ENCODE peak calls at places on chromosomes 6 and 20, in nine cellular contexts. G is CD8-positive, alpha-beta T cell; V is PC-3; D is Peyer's patch; E is fibroblast of lung; Q is body of pancreas; K is GM23338; R is heart right ventricle; P is cardiac muscle cell. I is an unnamed sample. For H3K4me1, the result is how much of the 10 kb centered on the place peaks cover.

GRCh38 chr6:37029249-37029959 is 23.9 kb downstream of the FGD2 start:
- DNase-seq in Q (peak), D (peak), K (peak), G (no peak), V (peak), R (peak), E (peak), P (peak), I (peak)

GRCh38 chr20:39376788-39377187 is 414.6 kb downstream of the DHX35 start:
- DNase-seq in V (no peak), R (no peak), P (no peak), K (no peak), E (no peak), G (no peak), D (no peak), Q (no peak), I (no peak)

GRCh38 chr6:16146527-16146955 is 17.7 kb downstream of the MYLIP start:
- DNase-seq in P (no peak), R (no peak), E (peak), D (no peak), K (no peak), Q (no peak), G (no peak), V (no peak), I (no peak)

GRCh38 chr6:166010136-166010535 is 157.5 kb downstream of the TBXT start:
- DNase-seq in Q (no peak), V (no peak), G (no peak), P (no peak), K (no peak), R (no peak), D (no peak), E (no peak), I (no peak)

GRCh38 chr6:5287205-5287965 is 26.1 kb downstream of the FARS2 start:
- DNase-seq in V (peak), D (no peak), R (no peak), E (peak), K (no peak), Q (no peak), G (no peak), P (no peak), I (no peak)

GRCh38 chr6:151291145-151292055 is 51.6 kb downstream of the AKAP12 start:
- DNase-seq in D (peak), Q (peak), E (peak), R (peak), V (no peak), G (no peak), K (no peak), P (peak), I (peak)

GRCh38 chr6:26043389-26044139 is 43.7 kb upstream of the HFE start:
- DNase-seq in G (peak), Q (peak), D (peak), P (no peak), V (peak), K (peak), R (peak), E (peak), I (no peak)

GRCh38 chr20:41180599-41181333 is 43.4 kb downstream of the PLCG1 start:
- DNase-seq in V (no peak), G (no peak), D (peak), P (no peak), E (no peak), R (no peak), K (no peak), Q (no peak), I (no peak)

GRCh38 chr6:11869656-11870340 is 91.2 kb upstream of the ADTRP start:
- DNase-seq in V (peak), G (no peak), K (peak), R (peak), D (no peak), Q (peak), P (peak), E (peak), I (no peak)

GRCh38 chr20:34055290-34055689 is 56.8 kb downstream of the EIF2S2 start:
- DNase-seq in P (peak), D (no peak), G (no peak), R (no peak), V (no peak), K (no peak), Q (no peak), E (no peak), I (no peak)

GRCh38 chr6:35084041-35084491 is 57.1 kb downstream of the TCP11 start:
- DNase-seq in Q (no peak), V (no peak), D (peak), K (no peak), G (no peak), E (no peak), P (no peak), R (no peak), I (no peak)

GRCh38 chr6:11798096-11798495 is 19.5 kb upstream of the ADTRP start:
- DNase-seq in R (no peak), G (no peak), P (no peak), Q (no peak), E (no peak), V (no peak), D (no peak), K (no peak), I (no peak)

GRCh38 chr6:24394777-24395437 is 7.8 kb upstream of the MRS2 start:
- DNase-seq in R (no peak), P (no peak), Q (no peak), V (peak), K (no peak), E (peak), G (no peak), D (no peak), I (no peak)

GRCh38 chr6:104711371-104711770 is 148.3 kb downstream of the HACE1 start:
- DNase-seq in E (peak), G (no peak), D (peak), Q (no peak), K (no peak), V (peak), R (no peak), P (no peak), I (peak)

GRCh38 chr20:25030007-25030648 is 27.8 kb downstream of the ACSS1 start:
- DNase-seq in K (no peak), E (no peak), R (no peak), D (no peak), Q (no peak), P (no peak), V (no peak), G (no peak), I (no peak)

GRCh38 chr20:23636182-23636907 is 1.4 kb downstream of the CST3 start:
- DNase-seq in V (no peak), K (no peak), E (no peak), P (no peak), R (no peak), Q (no peak), G (no peak), D (no peak), I (no peak)

GRCh38 chr20:54025166-54025835 is 45.1 kb downstream of the BCAS1 start:
- DNase-seq in R (no peak), D (no peak), G (no peak), E (peak), K (peak), P (no peak), V (no peak), Q (no peak), I (no peak)

GRCh38 chr6:114342086-114342825 is 567 bp downstream of the HS3ST5 start:
- DNase-seq in V (peak), R (peak), P (peak), G (no peak), E (no peak), D (no peak), K (peak), Q (peak), I (peak)

GRCh38 chr6:148285205-148285604 is 57.4 kb upstream of the SASH1 start:
- DNase-seq in R (no peak), Q (no peak), V (no peak), K (no peak), D (no peak), E (no peak), G (no peak), P (no peak), I (no peak)

GRCh38 chr20:47506850-47507249 is 5.2 kb downstream of the NCOA3 start:
- DNase-seq in E (no peak), K (no peak), R (no peak), P (no peak), Q (no peak), V (no peak), G (no peak), D (no peak), I (no peak)

GRCh38 chr20:50913976-50914375 is 17.3 kb downstream of the ADNP start:
- DNase-seq in D (no peak), P (no peak), V (peak), E (peak), G (no peak), K (no peak), Q (no peak), R (no peak), I (no peak)

GRCh38 chr20:31920275-31920855 is 31.5 kb downstream of the PDRG1 start:
- DNase-seq in E (no peak), G (no peak), P (no peak), R (no peak), Q (no peak), V (no peak), K (peak), D (no peak), I (no peak)

GRCh38 chr6:24524801-24525200 is 30.0 kb downstream of the ALDH5A1 start:
- DNase-seq in R (no peak), P (peak), E (peak), Q (no peak), K (peak), D (no peak), V (peak), G (no peak), I (peak)

GRCh38 chr6:125098253-125098652 is 55.3 kb upstream of the TPD52L1 start:
- DNase-seq in Q (no peak), E (no peak), G (no peak), R (no peak), P (peak), D (no peak), V (no peak), K (no peak), I (no peak)

GRCh38 chr6:93036835-93037234 is 382.5 kb downstream of the EPHA7 start:
- DNase-seq in P (peak), R (no peak), K (peak), G (no peak), Q (no peak), E (peak), V (peak), D (no peak), I (peak)

GRCh38 chr20:63129376-63129965 is 86.5 kb downstream of the YTHDF1 start:
- DNase-seq in K (no peak), R (peak), D (no peak), P (no peak), G (no peak), E (no peak), Q (no peak), V (peak), I (no peak)

GRCh38 chr6:109050012-109050411 is 44.6 kb downstream of the SESN1 start:
- DNase-seq in V (no peak), Q (no peak), E (no peak), R (no peak), K (no peak), G (no peak), D (no peak), P (no peak), I (no peak)

GRCh38 chr6:34465551-34466241 is at the start of gene PACSIN1:
- DNase-seq in R (peak), G (no peak), D (peak), K (peak), V (peak), P (peak), E (no peak), Q (peak), I (peak)

GRCh38 chr6:72861935-72862432 is 240.1 kb downstream of the KCNQ5 start:
- DNase-seq in R (no peak), Q (no peak), G (no peak), E (peak), P (peak), V (peak), K (no peak), D (no peak), I (no peak)

GRCh38 chr20:5658897-5659296 is 91.3 kb upstream of the SHLD1 start:
- DNase-seq in R (peak), P (peak), V (peak), G (peak), E (peak), Q (peak), K (peak), D (peak), I (peak)
- H3K27ac ChIP-seq in R (peak), P (peak), V (no peak), G (no peak), E (no peak), Q (no peak), K (no peak), D (peak), I (peak)

GRCh38 chr6:80457044-80457933 is 350.8 kb downstream of the BCKDHB start:
- DNase-seq in V (peak), Q (peak), R (peak), K (no peak), D (peak), E (peak), G (no peak), P (no peak), I (peak)
- H3K4me1 ChIP-seq in V (under half), Q (under half), R (under half), K (under half), D (under half), E (under half), G (under half), P (under half), I (under half)

DNA sequence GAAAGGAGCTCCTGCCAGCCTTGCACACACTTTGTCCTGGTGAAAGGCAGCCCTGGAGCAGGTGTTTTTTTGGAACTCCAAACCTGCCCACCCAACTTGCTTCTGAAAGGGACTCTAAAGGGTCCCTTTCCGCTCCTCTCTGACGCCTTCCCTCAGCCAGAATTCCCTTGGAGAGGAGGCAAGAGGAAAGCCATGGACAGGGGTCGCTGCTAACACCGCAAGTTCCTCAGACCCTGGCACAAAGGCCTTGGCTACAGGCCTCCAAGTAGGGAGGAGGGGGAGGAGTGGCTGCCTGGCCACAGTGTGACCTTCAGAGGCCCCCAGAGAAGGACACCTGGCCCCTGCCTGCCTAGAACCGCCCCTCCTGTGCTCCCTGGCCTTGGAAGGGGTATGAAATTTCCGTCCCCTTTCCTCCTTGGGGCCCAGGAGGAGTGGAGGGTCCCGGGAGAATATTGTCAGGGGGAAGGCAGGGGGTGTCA is 2.6 kb downstream of the VEGFA start:
- DNase-seq in P (peak), D (no peak), K (peak), Q (peak), R (peak), V (no peak), E (peak), G (no peak), I (no peak)
- H3K27ac ChIP-seq in P (peak), D (peak), K (peak), Q (peak), R (peak), V (peak), E (peak), G (no peak), I (peak)

GRCh38 chr6:57268294-57268640 is 46.2 kb upstream of the RAB23 start:
- DNase-seq in K (no peak), V (no peak), R (no peak), P (no peak), Q (no peak), G (no peak), D (no peak), E (no peak), I (no peak)
- H3K4me1 ChIP-seq in K (under half), V (under half), R (under half), P (under half), Q (under half), G (under half), D (under half), E (under half), I (under half)

GRCh38 chr20:3421985-3422384 is 14.5 kb upstream of the DNAAF9 start:
- DNase-seq in R (no peak), D (no peak), G (no peak), Q (no peak), E (no peak), K (no peak), P (no peak), V (no peak), I (no peak)

GRCh38 chr20:3423126-3423525 is 15.7 kb upstream of the DNAAF9 start:
- DNase-seq in Q (no peak), V (no peak), G (no peak), D (no peak), E (no peak), K (peak), R (no peak), P (no peak), I (no peak)

GRCh38 chr20:3420211-3420707 is 12.8 kb upstream of the DNAAF9 start:
- DNase-seq in Q (peak), G (peak), V (peak), E (peak), D (peak), R (no peak), K (no peak), P (no peak), I (no peak)
- H3K27ac ChIP-seq in Q (no peak), G (no peak), V (no peak), E (no peak), D (no peak), R (no peak), K (no peak), P (no peak), I (no peak)

DNA sequence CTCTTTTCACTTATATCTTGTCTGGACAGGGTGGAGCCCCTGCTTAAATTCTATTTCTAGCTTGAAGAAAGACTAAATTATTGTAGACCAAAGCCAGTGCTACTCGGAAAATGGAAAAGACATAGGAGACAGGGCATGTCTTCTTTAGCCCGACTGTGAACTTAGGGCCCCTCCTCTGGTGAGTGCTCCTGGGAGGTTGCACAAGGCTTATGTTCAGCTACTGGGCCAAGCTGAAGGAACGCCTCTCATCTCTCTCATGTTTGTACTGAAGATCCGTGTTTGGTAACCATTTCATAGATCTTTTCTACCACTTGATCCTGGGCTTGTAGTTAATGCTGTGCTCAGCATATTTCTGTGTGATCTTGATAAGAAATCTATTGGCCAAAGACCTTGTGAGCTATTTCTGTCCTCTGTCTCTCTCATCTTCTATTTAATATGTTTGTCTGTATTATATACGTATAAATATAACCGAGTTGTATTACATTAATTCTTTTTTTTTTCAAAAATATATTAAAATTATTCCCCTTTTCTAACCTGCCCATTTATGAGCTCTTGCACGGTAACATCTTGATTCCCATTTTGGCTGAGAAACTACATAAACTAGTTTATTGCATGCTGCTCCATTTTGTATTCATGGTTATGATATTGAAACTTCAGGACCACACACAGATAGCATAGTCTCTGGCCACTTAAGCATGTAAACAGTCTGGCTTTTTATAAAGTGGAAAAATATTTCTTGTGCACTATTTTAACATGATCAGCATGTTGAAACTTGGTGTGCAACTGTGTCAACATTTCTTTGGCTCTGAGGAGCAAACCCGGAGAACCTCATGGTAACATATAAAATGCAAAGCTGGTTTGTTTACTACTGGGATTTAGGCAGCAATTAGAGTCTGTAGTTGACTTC is 70.5 kb downstream of the SLX4IP start:
- DNase-seq in Q (no peak), P (no peak), D (no peak), G (no peak), R (no peak), K (no peak), V (no peak), E (peak), I (peak)
- H3K4me1 ChIP-seq in Q (under half), P (under half), D (under half), G (under half), R (half or more), K (under half), V (under half), E (under half), I (half or more)

GRCh38 chr6:118525913-118526490 is 22.1 kb upstream of the PLN start:
- DNase-seq in V (no peak), E (no peak), P (no peak), K (no peak), D (no peak), Q (no peak), G (no peak), R (no peak), I (no peak)

GRCh38 chr6:118529756-118530155 is 18.3 kb upstream of the PLN start:
- DNase-seq in R (no peak), D (no peak), K (no peak), P (no peak), V (no peak), Q (no peak), G (no peak), E (no peak), I (no peak)

GRCh38 chr6:118530942-118531341 is 17.2 kb upstream of the PLN start:
- DNase-seq in G (no peak), P (no peak), R (no peak), E (no peak), D (no peak), Q (no peak), V (no peak), K (no peak), I (no peak)

GRCh38 chr6:118524686-118525085 is 23.4 kb upstream of the PLN start:
- DNase-seq in K (peak), P (no peak), R (no peak), G (no peak), D (no peak), E (no peak), V (no peak), Q (no peak), I (peak)

DNA sequence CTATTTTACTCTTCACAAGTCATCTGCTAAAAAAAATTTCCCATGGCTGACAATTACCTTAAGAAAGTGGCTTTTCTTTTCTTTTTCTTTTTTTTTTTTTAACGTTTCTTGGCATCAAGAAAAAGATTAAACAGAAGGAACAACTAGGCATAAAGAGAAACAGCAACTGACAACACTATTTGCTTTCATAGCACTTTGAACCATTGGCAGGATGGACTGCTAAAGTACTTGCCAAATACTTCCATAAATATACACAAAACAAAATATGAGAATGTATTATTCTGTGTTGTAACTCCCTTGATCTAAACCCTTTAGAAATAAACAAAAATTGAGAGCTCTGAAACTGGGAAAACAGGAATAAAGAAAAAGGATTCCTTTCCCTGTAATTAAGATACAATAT is 20.0 kb upstream of the PLN start:
- DNase-seq in P (no peak), Q (no peak), K (no peak), G (no peak), D (no peak), V (no peak), R (no peak), E (peak), I (no peak)
- H3K27ac ChIP-seq in P (no peak), Q (no peak), K (no peak), G (no peak), D (no peak), V (no peak), R (no peak), E (no peak), I (no peak)

GRCh38 chr6:111842271-111842822 is 30.9 kb downstream of the FYN start:
- DNase-seq in E (no peak), K (no peak), R (no peak), D (no peak), Q (no peak), P (no peak), V (no peak), G (no peak), I (no peak)
- H3K4me1 ChIP-seq in E (under half), K (under half), R (half or more), D (under half), Q (under half), P (under half), V (under half), G (half or more), I (under half)